ENCODE peak calls at places on chromosomes 11 and 22, in five cellular contexts. U is PC-9, E is H9, Z is caudate nucleus, A is substantia nigra. B is an unnamed sample.

GRCh38 chr22:20779813-20780148 is 5.9 kb downstream of the SERPIND1 start:
- DNase-seq in U (peak; percentile 84), E (no peak), Z (no peak), A (no peak), B (no peak)

GRCh38 chr11:66467034-66467659 is 442 bp downstream of the PELI3 start:
- DNase-seq in U (no peak), E (no peak), Z (no peak), A (no peak), B (peak; percentile 48)

GRCh38 chr11:47539681-47540039 is 13.3 kb downstream of the CELF1 start:
- DNase-seq in U (no peak), E (no peak), Z (no peak), A (no peak), B (peak; percentile 47)

GRCh38 chr11:57269580-57270021 is 32.6 kb upstream of the APLNR start:
- DNase-seq in U (no peak), E (no peak), Z (no peak), A (no peak), B (no peak)

GRCh38 chr11:61702701-61703312 is 22.6 kb downstream of the DAGLA start:
- DNase-seq in U (no peak), E (no peak), Z (no peak), A (no peak), B (no peak)

GRCh38 chr22:33000342-33001280 is 57.6 kb downstream of the SYN3 start:
- DNase-seq in U (no peak), E (peak; percentile 88), Z (peak; percentile 30), A (no peak), B (peak; percentile 31)

GRCh38 chr11:19951558-19952083 is 208.7 kb downstream of the DBX1 start:
- DNase-seq in U (peak; percentile 47), E (no peak), Z (no peak), A (no peak), B (no peak)

GRCh38 chr11:73963861-73964260 is 13.0 kb downstream of the DNAJB13 start:
- DNase-seq in U (no peak), E (no peak), Z (no peak), A (no peak), B (no peak)

GRCh38 chr11:119702261-119702591 is 26.8 kb downstream of the NECTIN1 start:
- DNase-seq in U (peak; percentile 68), E (no peak), Z (no peak), A (no peak), B (no peak)

GRCh38 chr11:63165710-63166310 is 21.8 kb upstream of the SLC22A24 start:
- DNase-seq in U (no peak), E (no peak), Z (no peak), A (no peak), B (no peak)

GRCh38 chr22:45309422-45310227 is at the start of gene FAM118A:
- DNase-seq in U (peak; percentile 82), E (peak; percentile 97), Z (peak; percentile 93), A (peak; percentile 69), B (peak; percentile 95)

GRCh38 chr22:20584872-20585639 is 77.6 kb downstream of the MED15 start:
- DNase-seq in U (no peak), E (no peak), Z (no peak), A (no peak), B (no peak)

GRCh38 chr11:121059605-121060004 is 35.7 kb downstream of the TBCEL start:
- DNase-seq in U (no peak), E (no peak), Z (no peak), A (no peak), B (no peak)

GRCh38 chr11:125190549-125190948 is 26.0 kb downstream of the PKNOX2 start:
- DNase-seq in U (no peak), E (no peak), Z (no peak), A (no peak), B (no peak)
- H3K27ac ChIP-seq in U (no peak overlapping the region), E (no peak overlapping the region), Z (no peak overlapping the region), A (no peak overlapping the region), B (no peak overlapping the region)

GRCh38 chr11:103844327-103845215 is 191.9 kb upstream of the DDI1 start:
- DNase-seq in U (no peak), E (no peak), Z (no peak), A (no peak), B (no peak)
- H3K27ac ChIP-seq in U (no peak overlapping the region), E (no peak overlapping the region), Z (no peak overlapping the region), A (no peak overlapping the region), B (no peak overlapping the region)

GRCh38 chr11:96157517-96157873 is 185.5 kb downstream of the MAML2 start:
- DNase-seq in U (peak; percentile 33), E (no peak), Z (no peak), A (no peak), B (no peak)
- H3K27ac ChIP-seq in U (peak overlapping the region; percentile 73), E (no peak overlapping the region), Z (no peak overlapping the region), A (peak overlapping the region; percentile 1), B (peak overlapping the region; percentile 82)

GRCh38 chr11:6389921-6390717 is at the start of gene SMPD1:
- DNase-seq in U (peak; percentile 90), E (peak; percentile 90), Z (peak; percentile 92), A (peak; percentile 76), B (peak; percentile 94)
- H3K27ac ChIP-seq in U (peak within 1 kb of the TSS; percentile 32), E (no peak within 1 kb of the TSS), Z (peak within 1 kb of the TSS; percentile 97), A (peak within 1 kb of the TSS; percentile 97), B (peak within 1 kb of the TSS; percentile 87)

GRCh38 chr22:35257321-35258143 is at the start of gene HMGXB4:
- DNase-seq in U (peak; percentile 74), E (peak; percentile 82), Z (peak; percentile 87), A (peak; percentile 28), B (peak; percentile 90)
- H3K27ac ChIP-seq in U (peak within 1 kb of the TSS; percentile 61), E (no peak within 1 kb of the TSS), Z (peak within 1 kb of the TSS; percentile 4), A (peak within 1 kb of the TSS; percentile 91), B (peak within 1 kb of the TSS; percentile 91)

GRCh38 chr11:117644403-117645155 is 152.4 kb downstream of the DSCAML1 start:
- DNase-seq in U (no peak), E (no peak), Z (no peak), A (no peak), B (no peak)

GRCh38 chr11:117641008-117641915 is 155.8 kb downstream of the DSCAML1 start:
- DNase-seq in U (no peak), E (no peak), Z (peak; percentile 84), A (peak; percentile 69), B (no peak)

GRCh38 chr11:117642396-117642795 is 154.6 kb downstream of the DSCAML1 start:
- DNase-seq in U (no peak), E (no peak), Z (no peak), A (no peak), B (no peak)

GRCh38 chr11:117646419-117646818 is 150.6 kb downstream of the DSCAML1 start:
- DNase-seq in U (no peak), E (no peak), Z (no peak), A (no peak), B (no peak)

DNA sequence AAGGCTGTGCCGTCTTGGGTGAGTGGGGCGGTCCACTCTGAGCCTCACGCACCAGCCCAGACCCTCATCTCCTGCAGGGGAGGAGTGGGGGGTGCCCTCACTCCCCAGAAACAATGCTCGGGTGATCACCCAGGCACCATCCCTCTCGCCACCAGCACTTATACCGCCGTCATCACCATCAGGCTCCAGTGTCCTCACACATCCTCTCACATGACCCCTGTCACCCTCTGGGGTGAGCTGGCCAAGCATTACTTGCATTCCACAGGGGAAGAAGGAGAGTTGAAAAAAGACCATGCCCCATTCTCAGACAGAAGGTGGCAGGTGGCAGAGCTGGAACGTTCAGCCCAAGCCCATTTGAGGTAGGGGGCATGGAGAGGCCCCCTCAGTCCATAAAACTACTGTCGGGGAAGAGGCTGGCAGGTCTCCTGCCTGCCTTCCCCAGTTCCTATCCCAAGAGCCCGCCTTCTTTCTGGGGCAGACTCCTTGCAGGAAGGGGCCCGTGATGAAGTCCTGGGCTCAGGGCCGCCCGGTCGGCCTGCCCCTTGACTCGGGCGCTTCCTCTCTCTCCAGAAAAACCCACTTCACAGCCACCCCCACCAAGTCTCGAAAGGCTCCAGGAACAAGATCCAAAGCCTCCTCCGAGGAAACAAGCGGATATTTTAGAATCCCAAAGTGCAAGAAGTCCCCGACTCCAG is 153.3 kb downstream of the DSCAML1 start:
- DNase-seq in U (no peak), E (peak; percentile 42), Z (no peak), A (no peak), B (no peak)
- H3K27ac ChIP-seq in U (no peak overlapping the region), E (no peak overlapping the region), Z (peak overlapping the region; percentile 52), A (peak overlapping the region; percentile 69), B (no peak overlapping the region)

GRCh38 chr11:102050927-102051575 is 3.8 kb downstream of the CFAP300 start:
- DNase-seq in U (no peak), E (no peak), Z (no peak), A (no peak), B (no peak)

GRCh38 chr11:102046841-102047240 is 396 bp upstream of the CFAP300 start:
- DNase-seq in U (no peak), E (no peak), Z (no peak), A (no peak), B (no peak)

DNA sequence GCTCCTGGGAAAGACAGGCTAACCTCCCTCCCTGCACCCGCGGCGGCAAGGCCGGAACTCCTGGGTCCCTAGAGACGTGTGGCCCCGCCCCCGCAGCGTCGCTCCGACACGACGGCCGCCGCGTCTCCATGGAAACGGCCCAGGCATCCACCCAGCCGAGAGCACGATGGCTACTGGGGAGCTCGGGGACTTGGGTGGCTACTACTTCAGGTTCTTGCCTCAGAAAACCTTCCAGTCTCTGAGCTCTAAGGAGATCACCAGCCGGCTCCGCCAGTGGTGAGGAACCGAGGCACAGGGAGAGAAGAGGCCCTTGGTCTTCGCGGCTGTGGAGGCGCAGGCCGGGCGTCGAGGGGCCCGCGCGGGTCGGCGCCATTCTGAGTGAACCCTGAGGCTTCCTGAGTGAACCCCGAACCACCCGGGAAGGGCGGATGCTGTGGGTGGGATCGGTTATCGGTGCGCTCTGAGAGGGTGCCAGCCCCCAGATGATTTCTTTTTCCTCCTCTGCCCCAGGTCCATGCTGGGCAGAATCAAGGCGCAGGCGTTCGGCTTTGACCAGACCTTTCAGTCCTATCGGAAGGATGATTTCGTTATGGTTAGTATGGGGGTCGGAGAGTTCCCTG is at the start of gene CFAP300:
- DNase-seq in U (no peak), E (peak; percentile 78), Z (peak; percentile 26), A (no peak), B (peak; percentile 82)
- H3K27ac ChIP-seq in U (no peak within 1 kb of the TSS), E (no peak within 1 kb of the TSS), Z (peak within 1 kb of the TSS; percentile 33), A (no peak within 1 kb of the TSS), B (peak within 1 kb of the TSS; percentile 56)

GRCh38 chr22:28620244-28620922 is 59.3 kb downstream of the TTC28 start:
- DNase-seq in U (no peak), E (no peak), Z (no peak), A (no peak), B (no peak)
- H3K27ac ChIP-seq in U (no peak overlapping the region), E (no peak overlapping the region), Z (no peak overlapping the region), A (no peak overlapping the region), B (no peak overlapping the region)

DNA sequence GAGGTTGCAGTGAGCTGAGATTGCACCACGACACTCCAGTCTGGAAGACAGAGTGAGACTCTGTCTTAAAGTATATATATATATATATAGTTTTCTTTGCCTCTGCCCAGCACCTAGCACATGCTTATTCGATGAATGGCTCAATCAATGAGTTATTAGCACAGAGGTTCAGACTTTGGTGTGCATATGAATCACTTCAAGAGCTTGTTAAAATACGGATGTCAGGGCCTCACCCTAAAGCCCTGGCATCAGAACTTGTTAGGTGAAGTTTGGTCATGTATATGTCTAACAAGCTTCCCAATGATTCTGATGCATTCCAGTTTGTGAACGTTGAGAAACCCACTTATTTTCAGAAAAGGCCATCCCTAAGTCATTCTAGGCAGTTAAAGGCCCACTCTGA is 21.8 kb upstream of the TMEM86A start:
- DNase-seq in U (peak; percentile 97), E (no peak), Z (no peak), A (no peak), B (no peak)
- H3K27ac ChIP-seq in U (peak overlapping the region; percentile 57), E (no peak overlapping the region), Z (no peak overlapping the region), A (no peak overlapping the region), B (no peak overlapping the region)

B was measured in stomach.